ENCODE peak calls at places on chromosomes 13 and 19, in nine cellular contexts. X, I, C, T, D, L, M, Z and F are unnamed samples.

GRCh38 chr19:18789422-18789832 is 1.7 kb downstream of the COMP start:
- DNase-seq in X (no peak), I (no peak), C (no peak), T (no peak), D (no peak), L (no peak), M (no peak), Z (no peak), F (no peak)

GRCh38 chr13:40985596-40986327 is 33.4 kb downstream of the ELF1 start:
- DNase-seq in X (no peak), I (no peak), C (no peak), T (no peak), D (no peak), L (no peak), M (no peak), Z (no peak), F (no peak)

GRCh38 chr13:39527961-39528720 is 74.9 kb downstream of the LHFPL6 start:
- DNase-seq in X (no peak), I (no peak), C (no peak), T (peak), D (no peak), L (no peak), M (peak), Z (peak), F (peak)

GRCh38 chr13:29948246-29948645 is 97.8 kb upstream of the UBL3 start:
- DNase-seq in X (no peak), I (no peak), C (no peak), T (peak), D (no peak), L (no peak), M (peak), Z (no peak), F (no peak)

GRCh38 chr13:60261432-60262351 is 98.0 kb upstream of the DIAPH3 start:
- DNase-seq in X (no peak), I (no peak), C (no peak), T (no peak), D (no peak), L (no peak), M (no peak), Z (no peak), F (no peak)

GRCh38 chr19:57708641-57709354 is at the start of gene ZNF154:
- DNase-seq in X (peak), I (peak), C (no peak), T (peak), D (no peak), L (peak), M (peak), Z (no peak), F (no peak)

GRCh38 chr19:44746946-44747738 is 1.4 kb upstream of the BCL3 start:
- DNase-seq in X (peak), I (peak), C (peak), T (peak), D (peak), L (peak), M (peak), Z (peak), F (peak)

GRCh38 chr13:68850160-68850559 is 1257.5 kb upstream of the ATXN8OS start:
- DNase-seq in X (no peak), I (no peak), C (no peak), T (no peak), D (no peak), L (no peak), M (no peak), Z (peak), F (no peak)

GRCh38 chr13:24348797-24349515 is 39.6 kb downstream of the C1QTNF9 start:
- DNase-seq in X (no peak), I (no peak), C (peak), T (no peak), D (no peak), L (peak), M (no peak), Z (peak), F (peak)

DNA sequence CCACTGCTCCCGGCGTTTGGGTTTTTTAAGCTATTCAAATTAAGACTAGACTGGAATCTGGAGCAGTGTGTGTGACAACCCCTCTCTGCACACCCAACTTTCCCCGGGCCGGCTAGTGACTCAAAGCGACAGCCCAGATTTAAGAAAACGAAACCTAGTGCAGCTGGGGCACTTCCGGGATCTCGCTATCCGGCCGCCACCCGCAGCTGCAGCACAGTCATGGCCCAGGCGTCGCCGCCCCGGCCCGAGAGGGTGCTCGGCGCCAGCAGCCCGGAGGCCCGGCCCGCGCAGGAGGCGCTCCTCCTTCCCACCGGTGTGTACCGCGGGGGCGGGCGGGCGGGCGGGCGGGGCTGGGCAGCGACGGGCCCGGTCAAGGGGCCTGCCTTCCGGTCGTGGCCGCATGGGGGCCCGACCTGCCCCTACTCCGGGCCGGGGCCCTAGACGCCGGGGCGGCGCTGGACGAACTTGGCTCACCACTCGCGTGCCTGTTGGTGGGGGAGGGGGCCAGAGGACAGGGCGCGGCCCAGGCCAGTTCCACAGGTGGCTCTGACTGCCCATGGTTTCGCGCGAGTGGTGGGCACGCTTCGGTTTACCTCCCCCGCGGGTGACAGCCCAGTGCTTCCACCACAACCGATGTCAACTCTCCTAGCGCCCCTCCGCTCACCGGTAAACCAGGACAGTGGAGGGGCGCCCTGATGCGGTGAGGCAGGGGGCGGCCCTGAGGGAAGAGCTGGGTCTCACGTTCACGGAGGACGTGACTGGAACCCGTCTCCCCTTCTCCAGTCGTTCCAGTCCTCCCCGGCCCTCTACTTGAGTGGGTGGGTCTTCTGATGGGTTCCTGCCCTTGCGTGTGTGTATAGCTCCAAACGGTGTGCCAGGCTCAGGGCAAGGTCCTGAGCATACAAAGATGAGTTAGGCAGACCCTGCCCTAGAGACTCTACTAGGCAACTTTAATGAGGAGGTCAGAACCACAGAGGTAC is at the start of gene PHF11:
- DNase-seq in X (peak), I (peak), C (peak), T (peak), D (peak), L (peak), M (peak), Z (peak), F (peak)
- TF ChIP-seq CTCF in X (peak), I (no peak), C (peak), T (no peak), D (no peak), L (peak), M (no peak), Z (no peak), F (no peak)

GRCh38 chr19:6737873-6738725 is 719 bp upstream of the GPR108 start:
- DNase-seq in X (peak), I (peak), C (peak), T (peak), D (peak), L (peak), M (peak), Z (peak), F (peak)
- TF ChIP-seq CTCF in X (peak), I (peak), C (peak), T (peak), D (peak), L (peak), M (peak), Z (peak), F (peak)

DNA sequence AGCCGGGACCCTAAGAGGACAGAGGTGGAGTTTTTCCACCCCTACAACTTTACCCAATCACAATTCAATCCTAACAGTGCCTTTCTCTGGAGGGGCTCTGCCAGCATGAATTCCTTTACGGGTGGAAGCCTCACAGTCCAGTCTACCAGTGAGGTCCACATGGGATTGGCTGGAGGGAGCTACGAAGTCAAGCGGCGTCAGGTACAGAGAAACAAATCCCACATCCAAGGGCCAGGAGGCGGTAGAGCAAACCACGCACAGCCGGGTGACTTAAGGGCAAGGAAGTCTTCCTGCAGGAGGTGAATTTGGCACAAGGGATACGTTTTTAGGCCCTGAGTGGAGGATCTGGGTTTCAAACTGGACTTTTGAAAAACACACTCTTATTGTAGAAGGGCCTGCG is 199.6 kb downstream of the UQCRFS1 start:
- DNase-seq in X (no peak), I (no peak), C (no peak), T (no peak), D (no peak), L (no peak), M (no peak), Z (no peak), F (no peak)
- TF ChIP-seq CTCF in X (no peak), I (no peak), C (no peak), T (no peak), D (no peak), L (no peak), M (no peak), Z (no peak), F (no peak)

GRCh38 chr19:37172368-37173366 is at the start of gene ZNF585A:
- DNase-seq in X (peak), I (peak), C (peak), T (peak), D (peak), L (peak), M (peak), Z (peak), F (peak)
- TF ChIP-seq CTCF in X (peak), I (peak), C (no peak), T (peak), D (no peak), L (peak), M (peak), Z (no peak), F (peak)

GRCh38 chr13:49185264-49185663 is 34.9 kb upstream of the MLNR start:
- DNase-seq in X (no peak), I (no peak), C (no peak), T (peak), D (no peak), L (no peak), M (no peak), Z (peak), F (no peak)
- TF ChIP-seq CTCF in X (no peak), I (no peak), C (no peak), T (no peak), D (no peak), L (no peak), M (no peak), Z (no peak), F (no peak)